ENCODE peak calls at places on chromosome 13, in ten cellular contexts. Q is kidney, P is stomach, G is AG04450, F is left ventricle myocardium inferior, Z is pancreas, S is thoracic aorta, C is body of pancreas, V is endothelial cell of umbilical vein, H is testis. L is an unnamed sample. For H3K9me3, the result is how much of the 10 kb centered on the place peaks cover.

GRCh38 chr13:50141660-50142010 is 126.4 kb downstream of the KCNRG start:
- DNase-seq in F (no peak), H (no peak), Q (no peak), V (no peak), G (no peak), C (no peak), S (no peak), Z (no peak), P (no peak), L (no peak)

GRCh38 chr13:29022968-29023367 is 202.8 kb downstream of the MTUS2 start:
- DNase-seq in H (no peak), P (no peak), C (no peak), Q (no peak), S (no peak), V (no peak), G (no peak), F (no peak), Z (no peak), L (no peak)

GRCh38 chr13:21074601-21075302 is 13.4 kb upstream of the LATS2 start:
- DNase-seq in P (no peak), Z (no peak), C (no peak), F (peak), G (no peak), V (peak), H (peak), S (no peak), Q (no peak), L (peak)

GRCh38 chr13:77429320-77430142 is 102.6 kb upstream of the MYCBP2 start:
- DNase-seq in G (no peak), H (no peak), C (no peak), F (no peak), Q (no peak), Z (no peak), P (no peak), V (no peak), S (no peak), L (no peak)

GRCh38 chr13:112442483-112443090 is 66.4 kb downstream of the SPACA7 start:
- DNase-seq in Z (no peak), S (no peak), P (no peak), F (no peak), V (no peak), Q (peak), H (no peak), C (no peak), G (no peak), L (no peak)

GRCh38 chr13:114050536-114051450 is 76.9 kb upstream of the C13orf46 start:
- DNase-seq in C (no peak), Q (peak), G (no peak), S (no peak), V (no peak), Z (no peak), H (no peak), P (no peak), F (no peak), L (no peak)

GRCh38 chr13:72255908-72256307 is 388.9 kb upstream of the DACH1 start:
- DNase-seq in H (peak), Q (no peak), Z (peak), V (peak), P (no peak), G (no peak), C (peak), S (no peak), F (no peak), L (no peak)

GRCh38 chr13:100552755-100553154 is 35.8 kb downstream of the GGACT start:
- DNase-seq in V (no peak), P (no peak), F (no peak), S (no peak), G (no peak), Q (no peak), C (no peak), Z (no peak), H (no peak), L (no peak)

GRCh38 chr13:31522431-31522830 is 216.9 kb upstream of the RXFP2 start:
- DNase-seq in P (no peak), S (no peak), F (no peak), Z (no peak), G (no peak), V (no peak), C (no peak), Q (no peak), H (no peak), L (no peak)

GRCh38 chr13:77345150-77345780 is 18.4 kb upstream of the MYCBP2 start:
- DNase-seq in P (no peak), F (no peak), Q (no peak), Z (no peak), V (no peak), G (no peak), S (no peak), H (no peak), C (no peak), L (no peak)

GRCh38 chr13:109155301-109155761 is 525.9 kb downstream of the MYO16 start:
- DNase-seq in S (no peak), V (peak), G (no peak), F (no peak), Z (no peak), C (no peak), H (no peak), Q (no peak), P (no peak), L (no peak)

GRCh38 chr13:91017669-91018053 is 329.8 kb upstream of the MIR17HG start:
- DNase-seq in P (no peak), C (peak), G (no peak), V (no peak), S (no peak), F (peak), Z (peak), Q (peak), H (no peak), L (no peak)

GRCh38 chr13:104320446-104320845 is 1254.2 kb upstream of the SLC10A2 start:
- DNase-seq in Z (no peak), V (no peak), H (no peak), Q (no peak), G (no peak), F (no peak), P (no peak), C (no peak), S (no peak), L (no peak)
- H3K9me3 ChIP-seq in Z (under half), V (under half), H (under half), Q (under half), G (under half), F (under half), P (under half), C (under half), S (under half), L (under half)

GRCh38 chr13:23778007-23778687 is 111.1 kb downstream of the MIPEP start:
- DNase-seq in C (no peak), Q (no peak), P (no peak), F (no peak), H (no peak), S (no peak), V (no peak), Z (no peak), G (no peak), L (no peak)
- TF ChIP-seq CTCF in C (no peak), Q (no peak), P (no peak), F (peak), H (no peak), S (no peak), V (no peak), Z (no peak), G (peak), L (no peak)

GRCh38 chr13:48621056-48621455 is 32.7 kb upstream of the CYSLTR2 start:
- DNase-seq in F (no peak), P (no peak), G (no peak), V (no peak), Q (no peak), Z (no peak), C (no peak), H (no peak), S (no peak), L (no peak)
- H3K9me3 ChIP-seq in F (under half), P (under half), G (under half), V (under half), Q (under half), Z (under half), C (under half), H (under half), S (under half), L (under half)

GRCh38 chr13:64441740-64442139 is 2788.4 kb downstream of the PCDH9 start:
- DNase-seq in S (no peak), H (no peak), V (peak), F (no peak), C (no peak), G (no peak), Q (no peak), P (no peak), Z (no peak), L (no peak)

DNA sequence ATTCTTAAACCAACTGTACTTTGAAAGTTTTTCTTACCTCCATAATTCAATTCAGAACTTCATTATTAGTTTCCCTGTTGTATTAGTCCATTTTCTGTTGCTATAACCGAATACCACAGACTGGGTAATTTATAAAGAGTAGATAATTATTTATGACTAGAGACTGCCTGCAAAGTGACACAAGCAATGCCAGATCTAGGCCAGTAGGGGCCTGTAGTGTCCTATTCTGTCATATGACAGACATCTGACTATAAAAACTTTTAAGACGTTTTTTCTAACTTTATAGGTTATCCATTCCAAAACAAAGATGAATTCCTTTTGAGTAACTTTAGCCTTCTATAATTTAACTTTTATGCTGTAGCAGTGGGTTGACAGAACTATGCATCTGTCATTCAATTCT is 2783.8 kb downstream of the PCDH9 start:
- DNase-seq in H (no peak), F (no peak), G (no peak), C (no peak), S (no peak), P (no peak), Q (no peak), V (no peak), Z (no peak), L (no peak)
- TF ChIP-seq CTCF in H (no peak), F (no peak), G (peak), C (no peak), S (no peak), P (no peak), Q (no peak), V (peak), Z (no peak), L (no peak)

GRCh38 chr13:44498502-44498901 is 77.6 kb downstream of the TSC22D1 start:
- DNase-seq in G (no peak), H (no peak), S (no peak), Z (no peak), Q (no peak), F (no peak), P (no peak), C (no peak), V (no peak), L (no peak)
- H3K9me3 ChIP-seq in G (under half), H (under half), S (under half), Z (under half), Q (under half), F (under half), P (under half), C (under half), V (under half), L (under half)